ENCODE peak calls at places on chromosomes 12 and 14, in nine cellular contexts. M, Z, G, N, A, U, J, R and O are unnamed samples.

GRCh38 chr14:30991408-30991807 is 34.0 kb upstream of the AP4S1 start:
- DNase-seq in M (no peak), Z (no peak), G (no peak), N (no peak), A (no peak), U (no peak), J (no peak), R (no peak), O (no peak)

GRCh38 chr12:119791453-119791852 is 85.7 kb downstream of the CIT start:
- DNase-seq in M (no peak), Z (no peak), G (no peak), N (no peak), A (no peak), U (no peak), J (no peak), R (peak), O (no peak)

GRCh38 chr12:49706351-49707126 is 666 bp downstream of the FMNL3 start:
- DNase-seq in M (no peak), Z (peak), G (no peak), N (no peak), A (peak), U (peak), J (peak), R (peak), O (no peak)

GRCh38 chr12:88720231-88720630 is 140.0 kb upstream of the KITLG start:
- DNase-seq in M (no peak), Z (no peak), G (no peak), N (no peak), A (no peak), U (no peak), J (no peak), R (no peak), O (no peak)

GRCh38 chr12:76720068-76720467 is 43.8 kb upstream of the ZDHHC17 start:
- DNase-seq in M (no peak), Z (peak), G (peak), N (no peak), A (peak), U (no peak), J (no peak), R (no peak), O (no peak)

GRCh38 chr14:80146941-80147340 is 64.4 kb downstream of the DIO2 start:
- DNase-seq in M (no peak), Z (no peak), G (no peak), N (no peak), A (no peak), U (no peak), J (no peak), R (no peak), O (no peak)

GRCh38 chr12:6361834-6362233 is 13.5 kb downstream of the SCNN1A start:
- DNase-seq in M (peak), Z (no peak), G (no peak), N (no peak), A (peak), U (peak), J (no peak), R (no peak), O (no peak)

GRCh38 chr12:88242161-88242925 is 100.2 kb downstream of the TMTC3 start:
- DNase-seq in M (no peak), Z (peak), G (peak), N (no peak), A (peak), U (no peak), J (no peak), R (no peak), O (peak)

GRCh38 chr14:77109656-77110055 is 11.6 kb downstream of the CIPC start:
- DNase-seq in M (no peak), Z (no peak), G (no peak), N (no peak), A (no peak), U (no peak), J (no peak), R (no peak), O (no peak)

GRCh38 chr12:47910486-47910885 is 5.7 kb upstream of the VDR start:
- DNase-seq in M (no peak), Z (peak), G (no peak), N (no peak), A (peak), U (no peak), J (no peak), R (no peak), O (no peak)

GRCh38 chr14:96037891-96038557 is 1.1 kb upstream of the C14orf132 start:
- DNase-seq in M (no peak), Z (peak), G (no peak), N (no peak), A (peak), U (no peak), J (no peak), R (no peak), O (no peak)